ENCODE peak calls at places on chromosomes 7 and 10, in seven cellular contexts. I, Z, Q, F, K, W and C are unnamed samples.

GRCh38 chr10:551489-552252 is 137.8 kb downstream of the DIP2C start:
- DNase-seq in W (no peak), F (no peak), Q (no peak), Z (no peak), I (no peak), K (no peak), C (no peak)

GRCh38 chr7:8773518-8773917 is 340.1 kb downstream of the NXPH1 start:
- DNase-seq in Z (no peak), W (no peak), I (no peak), Q (no peak), K (no peak), F (no peak), C (no peak)

GRCh38 chr7:6604458-6604857 is 11.0 kb upstream of the ZNF853 start:
- DNase-seq in W (no peak), K (no peak), F (no peak), Q (no peak), I (no peak), Z (no peak), C (no peak)

GRCh38 chr7:77455334-77455733 is 39.2 kb upstream of the GSAP start:
- DNase-seq in I (peak; percentile 97), F (peak; percentile 81), W (no peak), K (no peak), Z (no peak), Q (no peak), C (no peak)

GRCh38 chr10:11113156-11113555 is 95.5 kb downstream of the CELF2 start:
- DNase-seq in Q (no peak), W (no peak), Z (no peak), F (no peak), K (no peak), I (no peak), C (no peak)

GRCh38 chr7:111982804-111983203 is 223.4 kb downstream of the DOCK4 start:
- DNase-seq in F (no peak), I (peak; percentile 74), Z (no peak), W (no peak), Q (no peak), K (no peak), C (no peak)

GRCh38 chr7:86660950-86661462 is 17.3 kb downstream of the GRM3 start:
- DNase-seq in F (no peak), W (no peak), Q (no peak), Z (no peak), K (no peak), I (no peak), C (no peak)

GRCh38 chr10:103592186-103593021 is 98.9 kb downstream of the NEURL1 start:
- DNase-seq in K (peak; percentile 46), Q (peak; percentile 77), Z (peak; percentile 66), I (peak; percentile 38), W (peak; percentile 51), F (peak; percentile 34), C (peak; percentile 43)

GRCh38 chr7:28272461-28272877 is 91.9 kb upstream of the JAZF1 start:
- DNase-seq in Q (peak; percentile 74), F (peak; percentile 56), K (peak; percentile 44), Z (peak; percentile 76), W (peak; percentile 15), I (peak; percentile 68), C (no peak)
- H3K23ac ChIP-seq in Q (no peak overlapping the region), F (no peak overlapping the region), K (no peak overlapping the region), Z (no peak overlapping the region), W (no peak overlapping the region), I (no peak overlapping the region), C (no peak overlapping the region)

GRCh38 chr10:112728118-112728963 is 221.7 kb upstream of the TCF7L2 start:
- DNase-seq in K (no peak), W (no peak), Z (no peak), I (no peak), F (no peak), Q (no peak), C (peak; percentile 65)
- H3K23ac ChIP-seq in K (no peak overlapping the region), W (no peak overlapping the region), Z (no peak overlapping the region), I (no peak overlapping the region), F (no peak overlapping the region), Q (no peak overlapping the region), C (no peak overlapping the region)

GRCh38 chr7:99171731-99172130 is 27.8 kb upstream of the SMURF1 start:
- DNase-seq in Q (no peak), W (no peak), K (no peak), F (no peak), Z (no peak), I (peak; percentile 56), C (no peak)

GRCh38 chr7:99180067-99180650 is 27.8 kb downstream of the KPNA7 start:
- DNase-seq in Z (no peak), Q (no peak), K (no peak), F (no peak), W (no peak), I (no peak), C (no peak)

GRCh38 chr7:99173787-99174186 is 29.9 kb upstream of the SMURF1 start:
- DNase-seq in Q (no peak), K (no peak), F (no peak), I (no peak), Z (no peak), W (no peak), C (no peak)

DNA sequence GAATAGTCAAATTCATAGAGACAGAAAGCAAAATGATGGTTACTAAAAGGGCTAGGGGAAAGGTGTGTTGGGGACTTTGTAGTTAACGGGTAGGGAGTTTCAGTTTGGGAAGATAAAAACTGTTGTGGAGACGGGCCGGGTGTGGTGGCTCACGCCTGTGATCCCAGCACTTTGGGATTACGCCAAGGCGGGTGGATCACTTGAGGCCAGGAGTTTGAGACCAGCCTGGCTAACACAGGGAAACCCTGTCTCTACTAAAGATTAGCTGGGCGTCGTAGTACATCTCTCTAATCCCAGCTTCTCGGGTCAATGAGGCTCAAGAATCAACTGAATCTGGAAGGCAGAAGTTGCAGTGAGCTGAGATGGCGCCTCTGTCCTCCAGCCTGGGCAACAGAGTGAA is 30.8 kb downstream of the KPNA7 start:
- DNase-seq in Z (no peak), W (no peak), I (no peak), F (no peak), Q (no peak), K (no peak), C (no peak)
- H3K23ac ChIP-seq in Z (no peak overlapping the region), W (no peak overlapping the region), I (no peak overlapping the region), F (no peak overlapping the region), Q (no peak overlapping the region), K (no peak overlapping the region), C (no peak overlapping the region)

GRCh38 chr10:52875341-52875740 is 102.8 kb upstream of the MBL2 start:
- DNase-seq in K (no peak), W (no peak), Q (no peak), F (no peak), Z (no peak), I (no peak), C (no peak)

GRCh38 chr10:52879181-52879607 is 106.6 kb upstream of the MBL2 start:
- DNase-seq in W (no peak), F (peak; percentile 7), I (peak; percentile 5), Z (no peak), K (no peak), Q (no peak), C (no peak)

GRCh38 chr10:52874541-52874940 is 102.0 kb upstream of the MBL2 start:
- DNase-seq in Q (no peak), Z (no peak), W (no peak), F (no peak), I (no peak), K (no peak), C (no peak)

GRCh38 chr10:52879651-52880050 is 107.1 kb upstream of the MBL2 start:
- DNase-seq in W (no peak), I (no peak), Q (no peak), K (no peak), Z (no peak), F (peak; percentile 5), C (no peak)

GRCh38 chr10:52877453-52877852 is 104.9 kb upstream of the MBL2 start:
- DNase-seq in Z (no peak), K (no peak), Q (no peak), F (no peak), I (no peak), W (no peak), C (no peak)
- H3K23ac ChIP-seq in Z (no peak overlapping the region), K (no peak overlapping the region), Q (no peak overlapping the region), F (no peak overlapping the region), I (no peak overlapping the region), W (no peak overlapping the region), C (no peak overlapping the region)

DNA sequence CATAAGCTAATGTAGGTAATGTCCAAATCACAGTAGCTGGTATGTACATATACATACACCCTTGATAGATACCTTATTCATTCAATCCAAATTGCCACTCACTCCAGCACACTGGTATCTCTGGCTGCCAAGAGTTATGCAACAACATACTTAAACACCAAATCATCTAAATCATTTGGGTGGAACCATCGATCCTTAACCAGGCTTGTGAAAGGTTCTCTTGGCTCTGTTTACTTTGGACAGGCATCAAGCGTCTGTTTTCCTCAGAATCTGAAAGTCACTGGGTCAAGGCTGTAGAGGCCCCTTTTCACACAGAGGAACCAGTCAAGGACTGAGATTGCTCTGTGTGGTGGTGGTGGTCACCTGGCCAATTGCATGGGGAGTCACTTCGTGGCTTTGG is 24.6 kb downstream of the JAZF1 start:
- DNase-seq in I (peak; percentile 59), K (no peak), W (no peak), Z (no peak), Q (no peak), F (peak; percentile 46), C (no peak)
- H3K23ac ChIP-seq in I (peak overlapping the region; percentile 79), K (no peak overlapping the region), W (no peak overlapping the region), Z (peak overlapping the region; percentile 10), Q (no peak overlapping the region), F (no peak overlapping the region), C (no peak overlapping the region)